ENCODE peak calls at places on chromosomes 7 and 10, in five cellular contexts. Y is A549, B is HepG2, L is H1, G is K562. H is an unnamed sample.

GRCh38 chr10:73920084-73920483 is 9.2 kb downstream of the PLAU start:
- DNase-seq in Y (no peak), B (no peak), L (no peak), G (peak), H (no peak)

GRCh38 chr10:124543971-124544370 is 82.3 kb downstream of the LHPP start:
- DNase-seq in Y (no peak), B (no peak), L (no peak), G (no peak), H (no peak)

GRCh38 chr10:21688870-21689269 is 154.8 kb downstream of the MLLT10 start:
- DNase-seq in Y (no peak), B (no peak), L (no peak), G (no peak), H (no peak)

GRCh38 chr7:2014391-2015241 is 218.1 kb downstream of the MAD1L1 start:
- DNase-seq in Y (no peak), B (no peak), L (no peak), G (no peak), H (no peak)

GRCh38 chr10:16483241-16483917 is 38.3 kb downstream of the C1QL3 start:
- DNase-seq in Y (no peak), B (no peak), L (no peak), G (peak), H (no peak)

GRCh38 chr10:96642973-96643372 is 56.2 kb upstream of the TM9SF3 start:
- DNase-seq in Y (peak), B (peak), L (peak), G (peak), H (no peak)

GRCh38 chr7:1124816-1125602 is 35.0 kb downstream of the ZFAND2A start:
- DNase-seq in Y (no peak), B (no peak), L (no peak), G (no peak), H (no peak)

GRCh38 chr10:126199221-126199998 is 188.9 kb downstream of the ADAM12 start:
- DNase-seq in Y (peak), B (no peak), L (no peak), G (peak), H (no peak)

GRCh38 chr10:51117794-51118193 is 43.5 kb downstream of the PRKG1 start:
- DNase-seq in Y (no peak), B (no peak), L (no peak), G (no peak), H (no peak)

GRCh38 chr7:90709501-90710465 is 113.7 kb downstream of the CDK14 start:
- DNase-seq in Y (no peak), B (no peak), L (no peak), G (no peak), H (no peak)

GRCh38 chr10:125116652-125117310 is 43.6 kb downstream of the CTBP2 start:
- DNase-seq in Y (no peak), B (no peak), L (no peak), G (no peak), H (no peak)

GRCh38 chr7:151083071-151083823 is at the start of gene TMUB1:
- DNase-seq in Y (peak), B (peak), L (no peak), G (peak), H (no peak)

GRCh38 chr10:20708305-20708704 is 188.8 kb downstream of the NEBL start:
- DNase-seq in Y (no peak), B (no peak), L (no peak), G (no peak), H (no peak)

GRCh38 chr7:19932549-19933249 is 159.3 kb upstream of the TMEM196 start:
- DNase-seq in Y (no peak), B (no peak), L (no peak), G (no peak), H (no peak)

GRCh38 chr7:41003031-41003925 is 699.6 kb downstream of the INHBA start:
- DNase-seq in Y (peak), B (peak), L (peak), G (peak), H (peak)

GRCh38 chr7:45594780-45595535 is 20.8 kb downstream of the ADCY1 start:
- DNase-seq in Y (no peak), B (no peak), L (no peak), G (no peak), H (no peak)

GRCh38 chr7:121276276-121276675 is 52.5 kb upstream of the WNT16 start:
- DNase-seq in Y (no peak), B (no peak), L (no peak), G (no peak), H (no peak)

GRCh38 chr7:113371376-113372043 is 253.2 kb upstream of the SMIM30 start:
- DNase-seq in Y (no peak), B (no peak), L (no peak), G (no peak), H (no peak)

GRCh38 chr10:111821876-111822275 is 361.7 kb downstream of the GPAM start:
- DNase-seq in Y (no peak), B (no peak), L (no peak), G (no peak), H (no peak)

GRCh38 chr10:102131286-102132170 is 1.3 kb upstream of the PPRC1 start:
- DNase-seq in Y (no peak), B (peak), L (no peak), G (no peak), H (no peak)

GRCh38 chr10:96830511-96831199 is 1.4 kb upstream of the LCOR start:
- DNase-seq in Y (peak), B (peak), L (no peak), G (peak), H (peak)

GRCh38 chr10:42974693-42975002 is 102.2 kb upstream of the RET start:
- DNase-seq in Y (no peak), B (no peak), L (no peak), G (no peak), H (no peak)

GRCh38 chr10:110142965-110143364 is 64.4 kb upstream of the MXI1 start:
- DNase-seq in Y (no peak), B (no peak), L (no peak), G (no peak), H (no peak)

GRCh38 chr10:110141185-110141584 is 66.2 kb upstream of the MXI1 start:
- DNase-seq in Y (no peak), B (no peak), L (no peak), G (no peak), H (no peak)

GRCh38 chr10:110138197-110138812 is 69.1 kb upstream of the MXI1 start:
- DNase-seq in Y (peak), B (peak), L (no peak), G (peak), H (no peak)

GRCh38 chr10:110144526-110144925 is 62.9 kb upstream of the MXI1 start:
- DNase-seq in Y (no peak), B (no peak), L (no peak), G (no peak), H (no peak)

GRCh38 chr10:110141747-110142625 is 65.4 kb upstream of the MXI1 start:
- DNase-seq in Y (no peak), B (peak), L (no peak), G (no peak), H (no peak)
- TF ChIP-seq KDM1A in Y (no peak), B (no peak), L (no peak), G (no peak), H (no peak)

DNA sequence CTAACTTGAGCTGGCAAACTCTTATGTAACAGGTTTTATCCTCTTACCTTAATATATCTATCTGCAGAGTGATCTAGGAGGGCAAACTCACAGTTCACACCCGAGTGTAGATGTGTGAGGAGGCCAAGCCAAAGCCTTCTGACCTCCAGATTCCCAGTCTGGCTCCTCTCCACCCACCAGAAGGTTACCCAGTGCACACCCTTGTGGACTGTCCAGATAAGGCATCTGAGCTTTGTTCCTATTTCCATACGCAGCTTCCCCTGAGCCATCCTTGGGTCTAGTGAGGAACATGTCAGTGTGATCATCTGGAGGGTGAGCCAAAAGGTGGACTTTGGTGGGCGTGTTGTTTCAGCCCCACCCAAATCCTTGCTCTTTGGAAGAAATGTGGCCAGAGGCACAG is 203.0 kb upstream of the MEOX2 start:
- DNase-seq in Y (peak), B (no peak), L (no peak), G (no peak), H (no peak)
- TF ChIP-seq KDM1A in Y (no peak), B (no peak), L (no peak), G (no peak), H (no peak)

GRCh38 chr10:133286366-133286765 is 9.7 kb upstream of the ADAM8 start:
- DNase-seq in Y (no peak), B (no peak), L (no peak), G (no peak), H (no peak)
- TF ChIP-seq KDM1A in Y (no peak), B (no peak), L (no peak), G (no peak), H (no peak)

DNA sequence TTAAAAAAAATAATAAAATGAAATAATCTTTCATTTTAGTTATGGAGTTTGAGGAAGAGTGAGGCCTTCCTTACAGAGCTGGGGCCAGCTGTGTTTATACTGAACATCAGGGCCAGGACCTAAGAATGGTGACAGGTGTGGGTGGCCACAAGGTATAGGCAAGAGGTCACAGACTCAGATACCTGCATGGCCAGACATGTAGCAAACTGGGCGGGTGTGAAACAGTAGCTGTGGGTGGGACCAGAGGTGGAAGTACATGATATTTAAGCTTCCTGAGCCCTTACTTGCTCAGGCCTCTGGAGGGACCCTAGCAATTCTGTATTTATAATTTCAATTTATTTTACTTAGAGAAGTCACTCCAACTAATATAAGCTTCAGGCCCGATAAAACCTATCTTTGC is 27.7 kb upstream of the CAMK1D start:
- DNase-seq in Y (no peak), B (no peak), L (no peak), G (no peak), H (no peak)
- TF ChIP-seq KDM1A in Y (no peak), B (no peak), L (no peak), G (no peak), H (no peak)

DNA sequence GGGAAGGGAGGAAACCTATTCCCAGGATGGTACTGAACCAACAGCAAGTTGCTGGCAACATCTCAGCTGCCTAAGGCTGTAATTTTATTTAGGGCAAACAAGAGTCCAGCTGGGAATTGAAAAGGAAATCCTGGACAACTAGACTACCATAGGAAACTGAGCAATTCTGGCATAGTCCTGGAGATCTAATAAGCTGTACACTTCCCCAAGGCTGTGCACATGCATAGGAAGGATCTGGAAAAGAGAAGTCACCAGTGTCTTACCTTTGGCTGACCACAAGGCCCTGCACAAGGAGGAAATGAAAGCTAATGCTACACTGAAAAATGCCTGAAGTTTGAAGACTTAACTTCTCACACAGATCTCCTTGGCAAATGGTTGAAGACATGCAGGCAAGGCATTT is 94.4 kb upstream of the CXCL12 start:
- DNase-seq in Y (no peak), B (no peak), L (no peak), G (no peak), H (no peak)
- TF ChIP-seq KDM1A in Y (no peak), B (no peak), L (no peak), G (no peak), H (no peak)

GRCh38 chr7:93115796-93116195 is 2.0 kb downstream of the SAMD9 start:
- DNase-seq in Y (peak), B (no peak), L (no peak), G (peak), H (no peak)
- TF ChIP-seq KDM1A in Y (no peak), B (no peak), L (no peak), G (no peak), H (no peak)

DNA sequence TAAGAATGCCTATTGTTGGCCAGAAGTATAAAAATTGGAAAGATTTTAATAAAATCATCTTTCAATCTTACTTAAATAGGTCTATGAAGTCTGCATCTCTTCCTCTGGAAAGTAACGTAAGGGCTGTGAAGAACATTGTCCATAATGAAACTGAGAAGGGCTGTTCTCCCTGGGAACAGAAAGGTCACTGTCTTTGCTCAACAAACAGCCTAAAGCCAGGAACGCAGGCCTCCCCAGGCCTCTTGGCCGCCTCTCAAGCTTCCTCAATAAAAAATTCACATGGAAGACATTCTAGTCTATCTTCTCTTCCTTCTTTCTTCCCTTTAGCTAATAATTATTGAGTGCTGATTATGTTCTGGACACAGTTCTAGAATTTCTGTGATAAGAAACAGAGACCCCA is 9.1 kb upstream of the IDI2 start:
- DNase-seq in Y (no peak), B (no peak), L (no peak), G (no peak), H (no peak)
- TF ChIP-seq KDM1A in Y (no peak), B (no peak), L (no peak), G (no peak), H (no peak)